ENCODE peak calls at places on chromosome 20, in eight cellular contexts. G is HTR-8/SVneo; A is B cell; M is M059J; T is NCI-H1436; D is activated CD8-positive, alpha-beta memory T cell treated with anti-CD3 and anti-CD28 coated beads for 4 hours; F is G401; Z is endodermal cell. K is an unnamed sample.
A peak's percentile ranks its signal among the peaks of the same experiment; 100 is the strongest.

GRCh38 chr20:17520583-17520982 is 10.6 kb downstream of the BFSP1 start:
- DNase-seq in A (no peak), F (no peak), G (no peak), M (peak; percentile 36), D (no peak), Z (no peak), T (no peak), K (no peak)

GRCh38 chr20:21901470-21902275 is 196.2 kb downstream of the PAX1 start:
- DNase-seq in Z (no peak), D (no peak), F (no peak), A (no peak), T (no peak), M (no peak), G (no peak), K (no peak)

GRCh38 chr20:52054123-52054522 is 137.5 kb downstream of the ZFP64 start:
- DNase-seq in M (no peak), G (no peak), D (no peak), T (no peak), A (no peak), F (no peak), Z (no peak), K (no peak)

GRCh38 chr20:12816009-12816408 is 192.8 kb upstream of the SPTLC3 start:
- DNase-seq in Z (no peak), D (no peak), M (no peak), G (no peak), T (no peak), A (no peak), F (no peak), K (no peak)

GRCh38 chr20:8932192-8933150 is 136.4 kb upstream of the PLCB4 start:
- DNase-seq in G (peak; percentile 24), A (no peak), F (no peak), T (no peak), D (no peak), Z (no peak), M (peak; percentile 99), K (no peak)

GRCh38 chr20:1905693-1906092 is 10.5 kb downstream of the SIRPA start:
- DNase-seq in T (no peak), D (no peak), A (no peak), F (peak; percentile 72), G (no peak), Z (no peak), M (no peak), K (no peak)

GRCh38 chr20:38132156-38132909 is 32.7 kb downstream of the TGM2 start:
- DNase-seq in Z (no peak), A (no peak), G (no peak), T (no peak), F (no peak), D (no peak), M (no peak), K (peak; percentile 28)

GRCh38 chr20:62900692-62901584 is 25.4 kb downstream of the DIDO1 start:
- DNase-seq in D (no peak), A (no peak), G (peak; percentile 53), F (peak; percentile 44), M (peak; percentile 45), Z (peak; percentile 77), T (no peak), K (no peak)

GRCh38 chr20:39067526-39068216 is 105.5 kb downstream of the DHX35 start:
- DNase-seq in T (no peak), D (no peak), G (no peak), A (no peak), M (peak; percentile 76), F (no peak), Z (no peak), K (no peak)

GRCh38 chr20:2276015-2276414 is 19.8 kb upstream of the TGM3 start:
- DNase-seq in T (no peak), G (no peak), Z (no peak), D (no peak), M (no peak), A (no peak), F (no peak), K (no peak)

GRCh38 chr20:59939052-59939878 is 840 bp downstream of the PPP1R3D start:
- DNase-seq in M (no peak), Z (peak; percentile 77), T (no peak), A (peak; percentile 43), D (no peak), F (no peak), G (no peak), K (peak; percentile 21)

GRCh38 chr20:45828589-45828988 is 1.5 kb upstream of the TNNC2 start:
- DNase-seq in A (no peak), M (no peak), F (no peak), D (no peak), Z (no peak), T (no peak), G (no peak), K (peak; percentile 50)

GRCh38 chr20:2663364-2663886 is 591 bp downstream of the IDH3B start:
- DNase-seq in M (no peak), Z (no peak), F (no peak), D (no peak), T (no peak), A (no peak), G (no peak), K (no peak)

GRCh38 chr20:25297141-25297905 is 49.4 kb downstream of the PYGB start:
- DNase-seq in A (no peak), D (no peak), F (no peak), T (no peak), M (no peak), G (no peak), Z (no peak), K (no peak)

GRCh38 chr20:12916699-12917098 is 92.1 kb upstream of the SPTLC3 start:
- DNase-seq in Z (peak; percentile 63), D (no peak), T (no peak), M (peak; percentile 44), G (no peak), F (no peak), A (no peak), K (no peak)

GRCh38 chr20:49630396-49630951 is 62.5 kb upstream of the PTGIS start:
- DNase-seq in A (no peak), M (no peak), D (no peak), Z (peak; percentile 43), F (no peak), T (no peak), G (no peak), K (no peak)

GRCh38 chr20:5077761-5078387 is 41.9 kb downstream of the PCNA start:
- DNase-seq in A (no peak), M (no peak), Z (no peak), F (no peak), D (no peak), G (no peak), T (no peak), K (no peak)

GRCh38 chr20:17741220-17741619 is 41.5 kb downstream of the BANF2 start:
- DNase-seq in A (no peak), F (no peak), D (no peak), M (no peak), Z (no peak), T (no peak), G (no peak), K (no peak)

GRCh38 chr20:3889489-3890409 is 562 bp downstream of the PANK2 start:
- DNase-seq in Z (peak; percentile 63), F (peak; percentile 46), G (no peak), A (no peak), T (peak; percentile 12), D (no peak), M (peak; percentile 48), K (peak; percentile 68)

GRCh38 chr20:32485770-32486248 is 99.3 kb downstream of the NOL4L start:
- DNase-seq in F (peak; percentile 50), A (no peak), T (no peak), G (no peak), M (no peak), D (no peak), Z (peak; percentile 44), K (no peak)

GRCh38 chr20:63045991-63046390 is 39.2 kb upstream of the BHLHE23 start:
- DNase-seq in D (no peak), M (no peak), Z (no peak), A (no peak), G (no peak), F (no peak), T (no peak), K (no peak)

GRCh38 chr20:58703765-58704331 is 11.2 kb downstream of the NPEPL1 start:
- DNase-seq in T (no peak), M (no peak), F (no peak), Z (no peak), G (no peak), D (no peak), A (no peak), K (peak; percentile 4)

GRCh38 chr20:57552471-57552870 is 8.4 kb upstream of the PCK1 start:
- DNase-seq in T (no peak), D (no peak), Z (no peak), M (no peak), A (no peak), F (no peak), G (no peak), K (no peak)

GRCh38 chr20:37758332-37758731 is 64.5 kb downstream of the CTNNBL1 start:
- DNase-seq in M (no peak), F (no peak), A (no peak), T (no peak), G (no peak), Z (peak; percentile 82), D (no peak), K (no peak)

GRCh38 chr20:934186-934840 is 18.2 kb upstream of the ANGPT4 start:
- DNase-seq in Z (peak; percentile 57), A (no peak), F (no peak), G (no peak), T (no peak), D (no peak), M (no peak), K (no peak)

GRCh38 chr20:1776608-1777475 is 118.4 kb upstream of the SIRPA start:
- DNase-seq in G (peak; percentile 72), M (peak; percentile 86), F (peak; percentile 86), D (peak; percentile 62), Z (peak; percentile 96), T (peak; percentile 56), A (peak; percentile 71), K (peak; percentile 95)

GRCh38 chr20:22525821-22526220 is 58.6 kb downstream of the FOXA2 start:
- DNase-seq in G (no peak), A (no peak), M (no peak), T (no peak), F (no peak), Z (no peak), D (no peak), K (no peak)

GRCh38 chr20:50285376-50286173 is 94.9 kb downstream of the CEBPB start:
- DNase-seq in T (no peak), M (peak; percentile 94), F (no peak), D (no peak), G (no peak), Z (no peak), A (peak; percentile 69), K (peak; percentile 85)

K was measured in ovary.